ENCODE peak calls at places on chromosome 20, in seven cellular contexts. E is HepG2, S is H1, W is HCT116, F is SK-N-SH, M is K562, O is GM12878. Y is an unnamed sample.

GRCh38 chr20:62711703-62712101 is 3.1 kb downstream of the NTSR1 start:
- DNase-seq in S (no peak), E (no peak), O (no peak), W (no peak), F (no peak), M (peak), Y (peak)

GRCh38 chr20:16007978-16008377 is 565.3 kb downstream of the KIF16B start:
- DNase-seq in F (no peak), W (no peak), S (no peak), M (no peak), E (no peak), O (no peak), Y (no peak)

GRCh38 chr20:34755367-34755766 is 51.2 kb downstream of the TP53INP2 start:
- DNase-seq in O (peak), M (no peak), W (no peak), F (no peak), E (no peak), S (no peak), Y (no peak)

GRCh38 chr20:62321521-62321948 is 18.7 kb downstream of the ADRM1 start:
- DNase-seq in M (peak), O (no peak), S (no peak), F (peak), E (no peak), W (peak), Y (peak)

GRCh38 chr20:52794853-52795252 is 177.3 kb upstream of the TSHZ2 start:
- DNase-seq in W (no peak), E (no peak), F (no peak), O (no peak), S (no peak), M (no peak), Y (no peak)

GRCh38 chr20:8909596-8909995 is 159.3 kb upstream of the PLCB4 start:
- DNase-seq in W (no peak), E (no peak), F (no peak), M (no peak), O (no peak), S (no peak), Y (no peak)

GRCh38 chr20:62760536-62761057 is 35.7 kb upstream of the MRGBP start:
- DNase-seq in F (no peak), M (no peak), E (no peak), W (no peak), S (no peak), O (no peak), Y (no peak)

GRCh38 chr20:43699941-43700565 is 26.7 kb downstream of the GTSF1L start:
- DNase-seq in M (no peak), W (no peak), F (no peak), E (no peak), S (no peak), O (no peak), Y (no peak)

GRCh38 chr20:3930265-3931206 is 41.3 kb downstream of the PANK2 start:
- DNase-seq in W (no peak), F (no peak), M (peak), O (no peak), E (no peak), S (no peak), Y (no peak)

GRCh38 chr20:2708073-2708415 is 15.5 kb downstream of the EBF4 start:
- DNase-seq in W (no peak), F (no peak), E (no peak), S (no peak), M (no peak), O (no peak), Y (no peak)

GRCh38 chr20:21515300-21516179 is 1.7 kb upstream of the NKX2-2 start:
- DNase-seq in M (no peak), F (peak), W (no peak), O (no peak), E (no peak), S (peak), Y (peak)

GRCh38 chr20:38426006-38426405 is 9.1 kb downstream of the SNHG17 start:
- DNase-seq in E (peak), F (no peak), S (no peak), W (no peak), O (no peak), M (no peak), Y (no peak)

GRCh38 chr20:34268851-34269668 is 27.8 kb downstream of the ASIP start:
- DNase-seq in M (no peak), E (no peak), F (no peak), S (peak), W (no peak), O (no peak), Y (no peak)

GRCh38 chr20:53738039-53738944 is 144.7 kb upstream of the ZNF217 start:
- DNase-seq in O (no peak), F (peak), M (peak), S (no peak), E (peak), W (no peak), Y (peak)

GRCh38 chr20:44477151-44477550 is 1.5 kb downstream of the TTPAL start:
- DNase-seq in M (no peak), O (no peak), E (no peak), W (no peak), F (no peak), S (no peak), Y (no peak)

GRCh38 chr20:63409066-63409833 is 48.1 kb upstream of the CHRNA4 start:
- DNase-seq in S (peak), F (no peak), M (no peak), E (no peak), W (peak), O (no peak), Y (no peak)

GRCh38 chr20:706366-706885 is 30.8 kb upstream of the SCRT2 start:
- DNase-seq in W (no peak), S (no peak), O (no peak), E (no peak), M (no peak), F (no peak), Y (no peak)

GRCh38 chr20:51365670-51366069 is 176.8 kb downstream of the NFATC2 start:
- DNase-seq in W (no peak), E (no peak), F (no peak), M (no peak), O (no peak), S (no peak), Y (no peak)

GRCh38 chr20:24132246-24132645 is 143.7 kb upstream of the GGTLC1 start:
- DNase-seq in E (no peak), O (no peak), W (no peak), M (no peak), S (no peak), F (no peak), Y (no peak)

GRCh38 chr20:50610212-50610718 is 81.1 kb downstream of the RIPOR3 start:
- DNase-seq in F (no peak), E (peak), M (no peak), W (no peak), S (no peak), O (no peak), Y (no peak)

GRCh38 chr20:53692465-53693067 is 98.9 kb upstream of the ZNF217 start:
- DNase-seq in S (no peak), E (no peak), M (no peak), F (no peak), W (no peak), O (no peak), Y (no peak)

GRCh38 chr20:44092551-44093248 is 94.3 kb downstream of the JPH2 start:
- DNase-seq in E (peak), M (no peak), W (no peak), S (no peak), F (peak), O (no peak), Y (peak)

GRCh38 chr20:48921883-48922867 is 664 bp downstream of the ARFGEF2 start:
- DNase-seq in E (peak), S (no peak), W (no peak), M (peak), F (peak), O (no peak), Y (peak)

GRCh38 chr20:54195483-54196472 is 12.1 kb upstream of the PFDN4 start:
- DNase-seq in F (no peak), E (peak), M (no peak), S (no peak), W (no peak), O (peak), Y (no peak)

GRCh38 chr20:47857142-47857993 is 72.1 kb upstream of the SULF2 start:
- DNase-seq in M (no peak), W (no peak), F (no peak), S (no peak), O (no peak), E (peak), Y (no peak)

GRCh38 chr20:45115386-45115774 is 406 bp upstream of the WFDC5 start:
- DNase-seq in E (no peak), W (no peak), F (no peak), S (no peak), M (no peak), O (no peak), Y (no peak)

GRCh38 chr20:39986231-39986904 is 702.7 kb downstream of the MAFB start:
- DNase-seq in O (no peak), M (no peak), F (peak), E (no peak), S (peak), W (no peak), Y (peak)

GRCh38 chr20:60055740-60056139 is 97.5 kb downstream of the CDH26 start:
- DNase-seq in W (no peak), E (no peak), F (no peak), M (no peak), S (no peak), O (peak), Y (no peak)

GRCh38 chr20:21395666-21396044 is 1.7 kb downstream of the NKX2-4 start:
- DNase-seq in E (no peak), O (no peak), M (no peak), F (no peak), W (no peak), S (no peak), Y (no peak)

GRCh38 chr20:49851991-49852390 is 39.4 kb downstream of the SLC9A8 start:
- DNase-seq in S (no peak), W (no peak), F (peak), O (no peak), E (no peak), M (no peak), Y (no peak)

GRCh38 chr20:53294804-53295203 is 298.8 kb downstream of the ZNF217 start:
- DNase-seq in M (no peak), F (no peak), O (no peak), W (no peak), S (no peak), E (no peak), Y (no peak)

GRCh38 chr20:5870462-5871021 is 79.8 kb downstream of the TRMT6 start:
- DNase-seq in O (no peak), M (no peak), S (no peak), E (no peak), F (no peak), W (no peak), Y (no peak)

GRCh38 chr20:51193066-51193772 is 170.3 kb upstream of the KCNG1 start:
- DNase-seq in F (no peak), M (no peak), W (no peak), O (no peak), E (no peak), S (no peak), Y (no peak)

GRCh38 chr20:32837157-32837556 is 17.4 kb downstream of the MAPRE1 start:
- DNase-seq in E (no peak), F (no peak), O (no peak), W (no peak), M (no peak), S (no peak), Y (no peak)

GRCh38 chr20:32841174-32841573 is 17.5 kb upstream of the EFCAB8 start:
- DNase-seq in M (no peak), W (no peak), F (no peak), S (no peak), O (no peak), E (no peak), Y (no peak)

GRCh38 chr20:32841632-32842031 is 17.1 kb upstream of the EFCAB8 start:
- DNase-seq in M (no peak), W (no peak), E (no peak), O (no peak), S (no peak), F (no peak), Y (no peak)

GRCh38 chr20:32839982-32840285 is 18.8 kb upstream of the EFCAB8 start:
- DNase-seq in F (no peak), S (no peak), E (no peak), M (no peak), W (no peak), O (no peak), Y (no peak)

GRCh38 chr20:32839227-32839981 is 19.3 kb upstream of the EFCAB8 start:
- DNase-seq in O (no peak), E (no peak), W (no peak), M (no peak), F (no peak), S (no peak), Y (no peak)
- TF ChIP-seq JUND in O (no peak), E (no peak), W (no peak), M (no peak), F (no peak), S (no peak), Y (no peak)

GRCh38 chr20:36861875-36862801 is 13.8 kb upstream of the TLDC2 start:
- DNase-seq in O (no peak), F (peak), E (peak), M (peak), S (peak), W (peak), Y (peak)
- TF ChIP-seq JUND in O (no peak), F (no peak), E (no peak), M (peak), S (no peak), W (no peak), Y (no peak)

GRCh38 chr20:17617868-17618672 is 48.2 kb downstream of the DSTN start:
- DNase-seq in M (no peak), E (no peak), O (no peak), W (no peak), S (no peak), F (peak), Y (peak)

GRCh38 chr20:17617212-17617867 is 47.5 kb downstream of the DSTN start:
- DNase-seq in S (peak), M (peak), F (peak), E (peak), O (no peak), W (peak), Y (peak)

GRCh38 chr20:17615645-17616479 is 46.0 kb downstream of the DSTN start:
- DNase-seq in M (no peak), W (no peak), F (peak), S (no peak), E (no peak), O (no peak), Y (no peak)

GRCh38 chr20:17614812-17615644 is 45.2 kb downstream of the DSTN start:
- DNase-seq in O (no peak), S (no peak), E (no peak), M (no peak), W (no peak), F (peak), Y (no peak)

GRCh38 chr20:17616480-17617211 is 46.8 kb downstream of the DSTN start:
- DNase-seq in E (no peak), S (no peak), F (peak), W (no peak), M (no peak), O (no peak), Y (no peak)
- TF ChIP-seq JUND in E (no peak), S (no peak), F (no peak), W (no peak), M (no peak), O (no peak), Y (no peak)

GRCh38 chr20:36712775-36713174 is 33.1 kb downstream of the NDRG3 start:
- DNase-seq in S (no peak), F (no peak), E (no peak), W (no peak), O (no peak), M (no peak), Y (no peak)

GRCh38 chr20:36720510-36720909 is 25.4 kb downstream of the NDRG3 start:
- DNase-seq in M (no peak), F (no peak), S (no peak), W (no peak), E (no peak), O (no peak), Y (no peak)

GRCh38 chr20:36717657-36718056 is 28.2 kb downstream of the NDRG3 start:
- DNase-seq in F (no peak), S (no peak), O (no peak), M (no peak), W (no peak), E (peak), Y (no peak)
- TF ChIP-seq JUND in F (no peak), S (no peak), O (no peak), M (no peak), W (no peak), E (no peak), Y (no peak)

GRCh38 chr20:20024942-20025341 is 7.8 kb downstream of the NAA20 start:
- DNase-seq in M (no peak), E (no peak), O (no peak), S (no peak), W (no peak), F (no peak), Y (no peak)
- TF ChIP-seq JUND in M (no peak), E (no peak), O (no peak), S (no peak), W (no peak), F (peak), Y (no peak)

DNA sequence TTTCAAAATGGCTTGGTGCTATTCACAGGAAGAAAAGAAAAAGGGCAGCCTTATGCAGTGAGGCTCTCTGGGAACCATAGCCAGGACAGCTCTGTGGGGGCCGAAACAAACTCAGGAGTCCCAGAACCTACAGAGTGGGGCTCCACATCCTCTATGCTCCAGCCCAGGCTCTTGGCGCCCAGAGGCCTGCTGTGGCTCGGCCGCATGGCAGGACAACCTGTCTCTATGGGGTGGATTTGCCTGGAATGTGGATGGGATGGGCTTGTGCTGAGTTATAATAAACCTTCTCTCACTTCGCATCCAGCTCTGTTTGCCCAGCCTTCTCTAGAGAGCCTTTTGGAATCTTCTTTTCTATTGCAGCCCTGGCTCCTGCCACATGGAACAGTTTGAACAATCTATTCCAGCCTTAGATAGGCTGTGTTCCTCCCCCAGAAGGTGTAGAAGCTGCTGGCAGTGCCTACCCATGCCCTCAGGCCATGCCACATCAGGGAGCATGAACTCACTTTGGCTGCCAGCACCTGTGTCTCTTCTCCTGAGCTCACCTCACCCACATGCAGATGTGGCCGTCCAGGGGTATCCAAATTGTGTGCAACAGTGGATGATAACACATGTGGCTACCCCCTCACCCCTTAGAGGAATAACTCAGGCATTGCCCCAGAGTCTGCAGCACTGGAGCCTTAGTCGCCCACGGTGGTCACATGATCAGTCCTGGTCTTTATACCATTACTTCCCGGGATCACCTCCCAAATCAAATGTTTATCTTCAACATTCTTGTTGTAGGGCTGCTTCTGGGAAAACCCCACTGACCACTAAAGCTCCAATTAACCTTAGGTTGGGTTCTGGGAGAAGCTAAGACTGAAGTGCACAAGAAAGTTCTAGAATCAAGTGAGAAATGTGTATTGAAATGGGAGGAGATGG is 110.2 kb downstream of the BANF2 start:
- DNase-seq in S (no peak), F (no peak), M (no peak), E (no peak), O (no peak), W (no peak), Y (no peak)
- TF ChIP-seq JUND in S (no peak), F (no peak), M (no peak), E (no peak), O (no peak), W (no peak), Y (no peak)

GRCh38 chr20:58274384-58274783 is 35.1 kb upstream of the RAB22A start:
- DNase-seq in W (no peak), E (no peak), M (no peak), O (no peak), F (no peak), S (no peak), Y (no peak)
- TF ChIP-seq JUND in W (no peak), E (no peak), M (no peak), O (no peak), F (no peak), S (no peak), Y (no peak)

GRCh38 chr20:61100489-61100888 is 151.6 kb upstream of the CDH4 start:
- DNase-seq in O (no peak), M (no peak), E (no peak), S (no peak), W (no peak), F (no peak), Y (no peak)
- TF ChIP-seq JUND in O (no peak), M (no peak), E (no peak), S (no peak), W (no peak), F (no peak), Y (no peak)

GRCh38 chr20:17628101-17628841 is 53.8 kb downstream of the RRBP1 start:
- DNase-seq in O (no peak), W (no peak), M (no peak), S (no peak), E (no peak), F (no peak), Y (no peak)
- TF ChIP-seq JUND in O (no peak), W (no peak), M (no peak), S (no peak), E (no peak), F (no peak), Y (no peak)